ENCODE peak calls at places on chromosomes 5 and 9, in five cellular contexts. J, V, N, Y and K are unnamed samples.

GRCh38 chr9:110688329-110688728 is 19.7 kb downstream of the MUSK start:
- DNase-seq in N (no peak), J (no peak), V (no peak), Y (no peak), K (no peak)

GRCh38 chr9:130903194-130904069 is 6.8 kb upstream of the QRFP start:
- DNase-seq in Y (no peak), V (no peak), J (no peak), N (no peak), K (no peak)

GRCh38 chr5:159242656-159243055 is 20.4 kb upstream of the UBLCP1 start:
- DNase-seq in J (no peak), V (no peak), Y (no peak), N (no peak), K (no peak)

GRCh38 chr5:140327589-140327988 is 18.8 kb downstream of the HBEGF start:
- DNase-seq in V (no peak), Y (no peak), J (no peak), N (no peak), K (no peak)

GRCh38 chr9:137189297-137190295 is 1.1 kb downstream of the SSNA1 start:
- DNase-seq in N (no peak), V (no peak), J (no peak), Y (no peak), K (no peak)

GRCh38 chr9:117555964-117556629 is 141.2 kb upstream of the ASTN2 start:
- DNase-seq in J (peak), V (no peak), N (no peak), Y (no peak), K (peak)

GRCh38 chr5:175471628-175472027 is 6.7 kb upstream of the SFXN1 start:
- DNase-seq in J (no peak), N (no peak), Y (no peak), V (no peak), K (no peak)

GRCh38 chr9:92723299-92723625 is 41.4 kb downstream of the BICD2 start:
- DNase-seq in V (no peak), J (no peak), Y (no peak), N (no peak), K (no peak)

GRCh38 chr5:123035320-123035949 is 1.1 kb downstream of the PPIC start:
- DNase-seq in V (no peak), Y (peak), N (no peak), J (peak), K (no peak)

GRCh38 chr9:95065224-95065623 is 252.3 kb downstream of the FANCC start:
- DNase-seq in N (no peak), J (no peak), Y (no peak), V (no peak), K (no peak)

GRCh38 chr5:167348286-167348926 is 943.0 kb upstream of the WWC1 start:
- DNase-seq in Y (no peak), N (no peak), J (no peak), V (no peak), K (no peak)
- H3K4me3 ChIP-seq in Y (no peak), N (no peak), J (no peak), V (no peak), K (no peak)

DNA sequence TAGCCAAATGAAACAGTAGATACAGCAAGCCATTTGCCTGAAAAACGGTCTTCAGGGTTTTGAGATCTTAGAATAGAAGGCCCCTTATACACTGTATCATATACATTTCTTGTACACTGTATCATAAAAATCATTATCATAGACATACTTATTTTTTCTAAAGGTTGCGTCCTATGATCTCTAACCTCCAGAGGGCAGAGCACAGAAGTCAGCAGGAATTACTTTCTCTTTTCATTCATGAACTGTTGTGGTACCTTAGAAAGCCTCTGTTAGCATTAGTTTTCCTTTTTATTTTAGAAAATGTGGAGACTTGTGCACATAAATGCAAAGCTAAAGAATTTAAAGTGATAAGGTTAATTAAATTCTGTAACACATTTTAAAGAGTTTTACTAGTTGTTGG is 115.4 kb downstream of the OXCT1 start:
- DNase-seq in Y (no peak), J (no peak), N (no peak), V (no peak), K (no peak)
- TF ChIP-seq CTCF in Y (no peak), J (peak), N (peak), V (no peak), K (peak)

DNA sequence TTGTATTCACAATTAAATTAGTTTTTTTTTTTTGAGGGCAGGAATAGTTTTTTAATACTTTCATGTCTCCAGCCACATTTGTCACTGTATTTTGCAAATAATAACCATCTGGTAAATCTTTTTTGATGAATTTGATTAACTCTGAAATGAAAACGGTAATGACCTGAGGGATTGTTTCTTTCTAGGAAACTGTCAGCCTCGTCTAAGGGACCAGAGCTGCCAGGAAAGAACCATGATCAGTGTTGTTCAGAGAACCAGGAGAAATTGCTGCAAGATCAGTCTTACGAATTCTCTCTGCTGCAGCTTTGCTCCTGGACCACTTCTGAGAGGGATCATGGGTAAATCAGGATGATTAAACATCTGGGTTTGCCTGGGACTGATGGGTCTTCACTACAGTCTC is 114.5 kb upstream of the TAF11L2 start:
- DNase-seq in V (no peak), N (no peak), J (no peak), Y (no peak), K (no peak)
- H3K4me3 ChIP-seq in V (no peak), N (no peak), J (no peak), Y (no peak), K (no peak)

DNA sequence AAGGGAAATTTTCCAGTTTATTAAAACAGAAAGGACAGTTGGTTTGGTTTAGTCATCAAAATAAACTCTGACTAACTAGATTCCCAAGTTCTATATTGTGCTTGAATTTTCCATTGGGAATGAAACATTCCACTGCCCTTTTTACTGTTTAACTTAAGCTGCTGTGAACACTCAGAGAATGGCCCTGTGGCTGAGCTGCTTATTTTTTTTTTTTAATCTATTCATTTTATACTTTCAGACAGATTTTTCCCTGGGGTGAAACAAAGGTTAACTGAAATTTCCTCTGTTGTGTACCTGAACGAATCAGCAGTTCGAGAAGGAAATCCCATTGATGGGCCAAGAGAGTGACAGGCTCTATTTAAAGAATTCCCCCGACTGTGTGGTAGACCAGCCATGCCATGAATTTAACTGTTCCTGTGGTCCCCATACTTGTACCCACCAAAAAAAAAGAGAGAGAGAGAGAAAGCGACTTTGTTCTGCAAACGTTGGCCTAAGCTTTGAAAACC is 138.7 kb upstream of the GRHPR start:
- DNase-seq in N (no peak), Y (peak), V (no peak), J (no peak), K (peak)
- TF ChIP-seq CTCF in N (no peak), Y (no peak), V (no peak), J (no peak), K (no peak)

DNA sequence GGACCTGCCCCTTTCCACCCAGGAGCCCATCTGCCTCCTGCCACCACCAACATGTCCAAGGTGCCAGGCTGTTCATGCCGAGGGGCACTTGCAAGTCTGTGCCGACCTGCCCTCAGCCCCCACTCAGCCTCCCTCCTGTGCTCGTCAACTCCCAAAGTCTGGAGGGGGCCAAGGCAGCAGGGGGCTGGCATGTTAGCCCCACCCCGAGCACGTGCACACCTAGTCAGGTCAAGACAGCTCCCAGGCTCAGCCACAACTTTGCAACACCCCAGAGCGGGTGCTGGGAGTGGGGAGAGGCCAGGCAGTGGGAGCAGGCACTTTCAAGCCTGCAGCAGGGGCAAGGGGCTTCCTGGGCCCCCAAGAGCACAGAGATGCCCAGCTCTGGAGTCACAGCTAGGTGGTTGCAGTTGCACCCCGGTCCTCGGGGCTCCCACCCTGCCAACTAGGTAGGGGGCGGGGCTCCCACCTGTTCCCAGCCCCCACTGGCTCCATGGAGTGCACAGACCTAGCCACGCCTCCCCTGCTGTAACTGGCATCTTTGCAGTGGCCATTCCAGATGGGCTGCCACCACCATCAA is 272.5 kb downstream of the CETN3 start:
- DNase-seq in J (no peak), Y (no peak), V (no peak), N (no peak), K (no peak)
- H3K4me3 ChIP-seq in J (no peak), Y (no peak), V (no peak), N (no peak), K (no peak)

DNA sequence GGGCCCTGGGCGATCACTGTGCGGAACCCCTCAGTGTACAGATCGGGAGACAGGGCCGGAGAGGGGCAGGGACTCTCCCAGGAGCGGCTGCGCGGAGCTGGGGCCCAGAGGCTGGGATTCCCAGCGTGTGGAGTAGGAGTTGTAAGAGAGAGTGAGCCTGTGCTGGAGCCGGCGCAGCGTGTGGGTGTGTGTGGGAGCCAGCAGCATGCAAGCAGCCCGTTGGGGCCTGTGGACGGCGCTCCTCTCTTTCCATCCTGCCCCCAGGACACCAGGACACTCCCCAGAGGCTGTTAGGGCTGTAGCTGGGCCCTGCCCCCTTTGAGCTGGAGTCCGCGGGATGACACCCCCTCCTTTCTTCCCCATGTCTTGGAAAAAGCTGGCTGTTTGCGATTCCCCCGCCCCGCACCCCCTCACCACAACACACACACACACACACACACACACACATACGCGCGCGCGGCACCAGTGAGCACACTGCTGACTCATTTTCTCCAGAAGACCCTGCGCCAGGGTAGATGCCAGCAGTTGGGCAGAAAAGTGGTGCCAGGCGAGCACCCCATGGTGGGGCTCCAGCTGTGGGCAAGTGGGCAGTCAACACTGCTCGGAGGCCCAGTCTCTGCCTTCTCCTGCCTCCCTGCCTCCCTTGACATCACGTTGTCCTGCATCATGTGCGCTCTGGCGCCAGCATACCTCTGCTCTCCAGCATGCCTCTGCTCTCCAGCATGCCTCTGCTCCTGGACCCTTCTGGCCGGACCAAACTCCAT is 1.5 kb downstream of the COL27A1 start:
- DNase-seq in J (peak), Y (no peak), N (peak), V (peak), K (no peak)
- TF ChIP-seq CTCF in J (no peak), Y (no peak), N (no peak), V (peak), K (peak)

GRCh38 chr5:124661317-124662141 is 84.9 kb downstream of the ZNF608 start:
- DNase-seq in Y (peak), N (no peak), J (no peak), V (peak), K (peak)
- H3K4me3 ChIP-seq in Y (no peak), N (no peak), J (no peak), V (peak), K (peak)